ENCODE peak calls at places on chromosomes 11 and 22, in nine cellular contexts. K is small intestine, H is SK-N-SH, C is Peyer's patch, A is GM23338, N is A549, R is fibroblast of lung, E is cardiac muscle cell, Q is transverse colon. F is an unnamed sample.

GRCh38 chr11:1205121-1205986 is 17.5 kb upstream of the MUC5B start:
- DNase-seq in E (no peak), H (peak; percentile 15), Q (peak; percentile 10), A (no peak), K (no peak), N (no peak), R (no peak), C (peak; percentile 34), F (no peak)

GRCh38 chr11:46733234-46733633 is 14.2 kb downstream of the F2 start:
- DNase-seq in E (no peak), K (no peak), C (no peak), Q (no peak), H (no peak), N (no peak), A (no peak), R (no peak), F (no peak)

GRCh38 chr11:76975513-76975912 is 58.7 kb upstream of the B3GNT6 start:
- DNase-seq in A (no peak), E (no peak), R (no peak), C (no peak), H (no peak), N (no peak), Q (no peak), K (no peak), F (no peak)

GRCh38 chr11:2387266-2387982 is 10.3 kb downstream of the CD81 start:
- DNase-seq in N (no peak), E (no peak), C (no peak), H (peak; percentile 83), Q (no peak), R (peak; percentile 44), K (no peak), A (no peak), F (no peak)

GRCh38 chr11:109708184-109708583 is 286.2 kb downstream of the C11orf87 start:
- DNase-seq in E (no peak), R (no peak), A (no peak), N (no peak), H (no peak), C (no peak), Q (no peak), K (no peak), F (no peak)

GRCh38 chr22:37148031-37148651 is 1.6 kb downstream of the IL2RB start:
- DNase-seq in E (no peak), K (no peak), R (no peak), A (no peak), Q (no peak), C (no peak), N (no peak), H (no peak), F (no peak)

GRCh38 chr11:121929581-121929980 is 186.4 kb downstream of the BLID start:
- DNase-seq in Q (no peak), A (peak; percentile 65), E (peak; percentile 67), K (no peak), H (peak; percentile 55), N (no peak), R (peak; percentile 35), C (no peak), F (peak; percentile 55)

GRCh38 chr11:45028921-45029680 is 78.4 kb upstream of the TP53I11 start:
- DNase-seq in C (no peak), E (no peak), A (no peak), N (no peak), K (no peak), R (no peak), Q (no peak), H (no peak), F (no peak)

GRCh38 chr11:120073196-120073595 is 64.7 kb downstream of the TRIM29 start:
- DNase-seq in N (no peak), A (no peak), E (no peak), C (no peak), R (no peak), K (no peak), H (no peak), Q (no peak), F (no peak)

GRCh38 chr22:40463017-40463631 is 92.7 kb downstream of the SGSM3 start:
- DNase-seq in K (peak; percentile 20), R (no peak), A (no peak), Q (peak; percentile 27), E (no peak), N (no peak), C (peak; percentile 71), H (no peak), F (no peak)

GRCh38 chr22:39820266-39820665 is 73.3 kb downstream of the ENTHD1 start:
- DNase-seq in N (peak; percentile 11), R (peak; percentile 84), C (no peak), H (no peak), K (no peak), A (no peak), Q (no peak), E (peak; percentile 65), F (peak; percentile 34)

GRCh38 chr11:95058622-95059021 is 8.1 kb upstream of the SRSF8 start:
- DNase-seq in H (no peak), R (no peak), N (no peak), E (peak; percentile 7), A (no peak), Q (no peak), K (no peak), C (no peak), F (no peak)

GRCh38 chr11:110447343-110447742 is 17.6 kb downstream of the FDX1 start:
- DNase-seq in C (no peak), E (no peak), R (no peak), K (no peak), Q (no peak), A (no peak), N (no peak), H (no peak), F (no peak)

GRCh38 chr11:30488304-30488998 is 97.7 kb downstream of the MPPED2 start:
- DNase-seq in Q (peak; percentile 60), N (no peak), R (peak; percentile 95), H (peak; percentile 42), C (no peak), E (peak; percentile 54), K (peak; percentile 79), A (no peak), F (no peak)

GRCh38 chr11:114440121-114440860 is 1.0 kb downstream of the REXO2 start:
- DNase-seq in N (no peak), A (peak; percentile 22), Q (no peak), C (no peak), K (no peak), R (peak; percentile 9), E (peak; percentile 41), H (peak; percentile 46), F (no peak)

DNA sequence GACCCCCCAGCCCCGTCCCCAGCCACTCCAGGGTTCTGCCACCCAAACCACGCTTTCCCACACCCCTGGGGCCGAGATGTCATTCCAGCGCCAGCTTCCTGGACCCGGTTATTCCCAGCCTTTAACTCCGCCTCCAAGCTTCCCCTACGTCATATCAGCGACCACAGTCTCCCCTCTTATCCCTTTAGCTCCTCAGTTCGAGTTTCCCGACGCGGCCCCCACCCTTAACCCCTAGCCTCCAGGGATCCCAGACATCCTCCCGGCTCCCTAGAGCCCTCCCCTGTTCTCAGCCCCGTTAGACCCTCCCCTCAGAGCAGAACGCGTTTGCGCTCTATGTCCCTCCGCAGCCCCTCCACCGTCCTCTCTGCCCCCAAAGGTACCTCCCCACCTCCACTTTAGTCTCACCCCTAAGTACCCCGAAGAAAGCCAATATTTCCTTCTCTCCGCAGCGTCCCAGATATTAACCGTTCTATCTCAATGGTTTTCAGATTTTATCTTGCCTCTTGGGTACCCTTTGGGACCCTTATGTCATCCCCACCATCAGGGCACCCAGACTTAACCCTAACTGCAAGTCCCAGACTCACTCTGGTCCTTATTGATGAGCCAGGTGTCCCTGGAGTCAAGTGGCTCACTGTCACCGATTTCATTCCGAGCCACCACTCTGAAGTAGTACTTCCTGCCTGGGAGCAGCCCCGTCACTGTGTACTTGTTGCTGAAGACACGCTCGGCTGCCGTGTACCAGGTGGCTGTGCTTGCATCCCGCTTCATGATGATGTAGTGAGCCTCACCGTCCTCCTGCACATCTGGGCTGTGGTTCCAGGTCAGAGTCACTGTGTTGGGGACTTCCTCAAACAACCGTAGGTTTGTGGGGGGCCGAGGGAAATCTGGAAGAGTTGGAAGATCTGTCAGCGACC is 8.0 kb downstream of the TMEM86A start:
- DNase-seq in E (peak; percentile 77), K (peak; percentile 67), N (no peak), R (peak; percentile 53), Q (peak; percentile 71), C (peak; percentile 88), A (peak; percentile 88), H (peak; percentile 90), F (peak; percentile 67)
- H3K4me1 ChIP-seq in E (no peaks in the 10 kb centered on the region), K (no peaks in the 10 kb centered on the region), N (no peaks in the 10 kb centered on the region), R (no peaks in the 10 kb centered on the region), Q (peaks cover 13% of the 10 kb centered on the region), C (peaks cover 11% of the 10 kb centered on the region), A (peaks cover 10% of the 10 kb centered on the region), H (no peaks in the 10 kb centered on the region), F (peaks cover 7% of the 10 kb centered on the region)

DNA sequence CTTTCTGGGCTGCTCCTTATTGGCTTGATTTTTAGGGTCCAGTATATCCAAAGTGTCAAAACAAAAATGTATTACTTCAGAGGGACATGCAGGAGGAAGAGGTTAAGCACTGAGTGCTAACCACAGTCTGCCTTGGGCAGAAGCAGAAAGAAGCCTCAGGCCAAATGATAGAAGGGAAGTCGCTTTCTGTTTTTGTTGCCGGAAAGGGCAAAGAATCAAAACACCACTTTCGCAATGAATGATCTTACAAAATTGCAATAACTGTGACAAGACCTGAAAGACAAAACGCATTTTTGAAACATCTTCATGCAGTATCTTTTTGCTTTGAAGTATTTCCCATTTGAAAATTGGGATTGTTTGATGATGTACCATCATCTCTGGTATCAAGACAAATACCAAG is 70.1 kb upstream of the PICALM start:
- DNase-seq in C (peak; percentile 51), N (no peak), H (no peak), Q (no peak), K (no peak), E (peak; percentile 9), R (no peak), A (no peak), F (no peak)
- H3K4me3 ChIP-seq in C (no peak overlapping the region), N (no peak overlapping the region), H (no peak overlapping the region), Q (no peak overlapping the region), K (no peak overlapping the region), E (no peak overlapping the region), R (no peak overlapping the region), A (no peak overlapping the region), F (no peak overlapping the region)

DNA sequence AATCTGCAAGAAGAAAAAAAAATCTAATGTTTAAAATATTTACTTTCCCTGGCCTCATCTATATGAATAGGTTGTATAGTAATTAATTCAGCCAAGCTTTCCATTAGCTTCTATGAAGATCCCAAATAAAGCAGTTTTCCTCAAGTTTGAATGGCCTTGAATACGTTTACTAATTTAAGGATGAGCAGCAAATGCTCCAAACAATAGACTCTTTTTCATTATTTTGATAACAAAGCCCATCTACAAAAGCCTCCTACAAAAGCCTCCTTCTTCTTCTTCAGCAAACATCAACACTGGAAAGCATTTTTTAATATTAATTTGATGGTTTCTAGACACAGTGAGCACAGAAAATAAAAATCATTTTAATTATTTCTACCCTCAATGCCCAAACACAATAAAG is 1130.3 kb upstream of the CNTN5 start:
- DNase-seq in H (no peak), A (no peak), R (no peak), Q (no peak), E (no peak), N (no peak), C (no peak), K (no peak), F (no peak)
- H3K4me1 ChIP-seq in H (no peaks in the 10 kb centered on the region), A (no peaks in the 10 kb centered on the region), R (no peaks in the 10 kb centered on the region), Q (no peaks in the 10 kb centered on the region), E (peaks cover 4% of the 10 kb centered on the region), N (no peaks in the 10 kb centered on the region), C (no peaks in the 10 kb centered on the region), K (no peaks in the 10 kb centered on the region), F (no peaks in the 10 kb centered on the region)

GRCh38 chr11:61507962-61508824 is at the start of gene LRRC10B:
- DNase-seq in H (peak; percentile 93), E (no peak), K (peak; percentile 74), N (no peak), A (peak; percentile 95), C (peak; percentile 72), R (no peak), Q (peak; percentile 85), F (peak; percentile 72)
- H3K4me3 ChIP-seq in H (no peak within 1 kb of the TSS), E (peak within 1 kb of the TSS; percentile 22), K (peak within 1 kb of the TSS; percentile 29), N (peak within 1 kb of the TSS; percentile 44), A (peak within 1 kb of the TSS; percentile 69), C (peak within 1 kb of the TSS; percentile 32), R (peak within 1 kb of the TSS; percentile 35), Q (peak within 1 kb of the TSS; percentile 28), F (no peak within 1 kb of the TSS)